ENCODE peak calls at places on chromosomes 7 and 10, in four cellular contexts. V is OCI-LY7, B is H9, H is RWPE1. L is an unnamed sample.

GRCh38 chr7:29623976-29624375 is 60.3 kb downstream of the PRR15 start:
- DNase-seq in V (no peak), B (no peak), H (peak), L (no peak)

GRCh38 chr10:60883187-60883586 is 60.8 kb downstream of the RHOBTB1 start:
- DNase-seq in V (peak), B (no peak), H (peak), L (peak)

GRCh38 chr7:137870078-137870477 is 23.3 kb upstream of the DGKI start:
- DNase-seq in V (no peak), B (no peak), H (no peak), L (no peak)

GRCh38 chr10:72637398-72637857 is 11.5 kb upstream of the MICU1 start:
- DNase-seq in V (no peak), B (no peak), H (peak), L (peak)

GRCh38 chr7:149196151-149196704 is 882 bp downstream of the ZNF282 start:
- DNase-seq in V (peak), B (no peak), H (no peak), L (peak)

GRCh38 chr7:25805027-25805687 is 346.8 kb upstream of the NFE2L3 start:
- DNase-seq in V (no peak), B (no peak), H (peak), L (no peak)

GRCh38 chr7:9498303-9498702 is 1064.9 kb downstream of the NXPH1 start:
- DNase-seq in V (no peak), B (no peak), H (no peak), L (peak)

GRCh38 chr10:121307411-121307980 is 290.7 kb downstream of the FGFR2 start:
- DNase-seq in V (no peak), B (no peak), H (peak), L (no peak)

GRCh38 chr7:11529382-11529781 is 302.6 kb downstream of the THSD7A start:
- DNase-seq in V (no peak), B (no peak), H (no peak), L (no peak)

GRCh38 chr7:131681961-131682360 is 125.5 kb upstream of the PODXL start:
- DNase-seq in V (no peak), B (no peak), H (no peak), L (no peak)

GRCh38 chr10:97025613-97026242 is 160.0 kb downstream of the SLIT1 start:
- DNase-seq in V (peak), B (peak), H (no peak), L (peak)

GRCh38 chr7:141698247-141699015 is 3.5 kb downstream of the DENND11 start:
- DNase-seq in V (no peak), B (no peak), H (no peak), L (no peak)

GRCh38 chr10:70335246-70335613 is 47.2 kb downstream of the LRRC20 start:
- DNase-seq in V (no peak), B (no peak), H (no peak), L (no peak)

GRCh38 chr7:149494738-149495368 is 2.8 kb downstream of the ZNF746 start:
- DNase-seq in V (no peak), B (no peak), H (no peak), L (no peak)

GRCh38 chr7:44970521-44971051 is 8.2 kb downstream of the MYO1G start:
- DNase-seq in V (no peak), B (no peak), H (no peak), L (no peak)

GRCh38 chr10:130963786-130964522 is 347.6 kb downstream of the TCERG1L start:
- DNase-seq in V (no peak), B (no peak), H (no peak), L (no peak)

GRCh38 chr10:129308953-129309352 is 158.1 kb upstream of the MGMT start:
- DNase-seq in V (no peak), B (no peak), H (no peak), L (no peak)
- TF ChIP-seq CTCF in V (no peak), B (no peak), H (no peak), L (no peak)

GRCh38 chr7:129827467-129827990 is 125.2 kb downstream of the UBE2H start:
- DNase-seq in V (no peak), B (no peak), H (no peak), L (no peak)

GRCh38 chr7:129828078-129828762 is 124.5 kb downstream of the UBE2H start:
- DNase-seq in V (no peak), B (no peak), H (no peak), L (no peak)

GRCh38 chr7:129824291-129825004 is 128.3 kb downstream of the UBE2H start:
- DNase-seq in V (no peak), B (no peak), H (no peak), L (no peak)

GRCh38 chr7:129825554-129826267 is 127.0 kb downstream of the UBE2H start:
- DNase-seq in V (peak), B (peak), H (peak), L (peak)

GRCh38 chr7:129825005-129825553 is 127.7 kb downstream of the UBE2H start:
- DNase-seq in V (peak), B (peak), H (peak), L (peak)
- TF ChIP-seq CTCF in V (no peak), B (peak), H (no peak), L (peak)

GRCh38 chr10:77840636-77841035 is 85.9 kb downstream of the DLG5 start:
- DNase-seq in V (no peak), B (no peak), H (no peak), L (no peak)
- TF ChIP-seq CTCF in V (no peak), B (no peak), H (no peak), L (no peak)

GRCh38 chr10:21791276-21791675 is 212.3 kb downstream of the DNAJC1 start:
- DNase-seq in V (no peak), B (no peak), H (no peak), L (no peak)
- TF ChIP-seq CTCF in V (no peak), B (no peak), H (no peak), L (no peak)

DNA sequence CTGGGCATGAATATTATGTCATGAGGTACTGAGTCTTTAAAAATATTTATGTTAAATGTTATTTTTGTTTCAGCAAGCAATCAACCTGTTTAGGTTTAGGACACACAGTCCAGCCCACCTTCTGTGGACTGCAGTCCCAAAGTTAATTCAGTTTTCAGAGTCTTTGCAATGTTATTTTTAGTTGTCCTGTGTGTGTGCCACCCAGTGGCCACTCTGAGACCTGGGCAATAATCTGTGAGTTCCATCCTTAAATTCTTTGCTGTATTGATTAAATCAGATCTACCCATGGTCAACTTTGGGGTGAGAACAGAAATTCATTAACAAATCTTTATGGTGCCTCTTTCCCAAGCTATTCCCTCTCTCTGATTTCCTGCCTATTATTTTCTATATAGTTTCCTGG is 415.1 kb downstream of the CCSER2 start:
- DNase-seq in V (peak), B (no peak), H (no peak), L (no peak)
- TF ChIP-seq CTCF in V (peak), B (peak), H (peak), L (peak)

DNA sequence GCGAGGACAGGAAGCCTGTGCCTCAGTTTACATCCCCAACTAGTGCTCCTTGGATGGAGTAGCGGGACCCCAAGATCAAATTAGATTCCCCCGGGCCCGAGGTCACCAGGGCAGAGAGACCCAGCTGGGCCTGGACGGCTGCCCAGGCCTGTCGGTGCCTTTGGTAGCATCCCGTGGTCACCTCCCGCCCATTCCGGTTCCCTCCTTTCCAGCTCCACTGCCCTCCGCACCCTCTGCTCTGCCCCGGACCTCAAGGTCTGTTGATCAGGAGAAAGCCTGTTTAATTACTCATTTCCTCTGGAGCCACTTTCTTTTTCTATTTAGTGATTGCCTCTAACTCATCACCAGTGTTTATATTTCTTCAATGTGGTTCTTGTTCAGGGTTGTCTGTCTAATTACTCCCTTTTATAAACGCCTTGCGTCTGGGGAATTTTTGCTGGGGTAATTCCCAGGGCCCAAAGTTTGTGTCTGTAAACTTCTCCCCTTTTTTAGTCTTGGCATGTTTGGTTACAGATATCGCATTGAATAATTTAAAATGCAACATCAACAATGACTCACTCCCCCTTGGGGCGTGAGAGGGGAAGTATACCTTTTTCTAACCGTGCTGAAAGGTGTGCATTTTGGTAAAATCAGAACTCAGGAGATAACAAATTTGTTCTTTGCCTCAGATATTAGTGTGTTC is 1.9 kb downstream of the FOXK1 start:
- DNase-seq in V (peak), B (no peak), H (peak), L (peak)
- TF ChIP-seq CTCF in V (peak), B (peak), H (no peak), L (no peak)

GRCh38 chr10:127971973-127972615 is 65.2 kb downstream of the PTPRE start:
- DNase-seq in V (no peak), B (peak), H (no peak), L (no peak)

GRCh38 chr10:127974911-127975310 is 68.0 kb downstream of the PTPRE start:
- DNase-seq in V (no peak), B (peak), H (no peak), L (no peak)

GRCh38 chr10:127976286-127976685 is 69.4 kb downstream of the PTPRE start:
- DNase-seq in V (no peak), B (peak), H (no peak), L (no peak)

GRCh38 chr10:127972958-127973357 is 66.1 kb downstream of the PTPRE start:
- DNase-seq in V (no peak), B (no peak), H (no peak), L (no peak)

DNA sequence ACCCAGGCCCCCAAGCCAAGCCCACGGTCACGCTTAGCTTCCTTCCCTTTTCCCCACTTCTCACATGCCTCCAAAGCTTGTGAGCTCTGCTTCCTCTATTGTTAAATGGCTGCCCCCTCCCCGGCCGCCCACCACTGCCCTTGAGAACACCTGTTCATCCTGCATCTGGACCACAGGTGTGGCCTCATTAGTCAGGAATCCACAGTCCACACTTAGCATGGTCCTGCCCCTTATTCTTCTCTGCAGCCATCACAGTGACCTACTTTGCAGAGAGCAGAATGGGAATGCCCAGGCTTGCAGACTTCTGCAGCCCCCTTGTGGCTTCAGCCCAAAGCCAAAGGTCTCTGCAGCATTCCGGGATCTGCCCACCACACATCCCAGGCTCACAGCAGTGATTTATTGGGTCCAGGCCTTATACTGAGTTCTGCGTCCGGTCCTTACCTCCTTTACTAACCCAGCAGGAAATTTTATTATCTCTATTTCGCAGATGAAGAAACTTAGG is 67.0 kb downstream of the PTPRE start:
- DNase-seq in V (no peak), B (peak), H (no peak), L (no peak)
- TF ChIP-seq CTCF in V (peak), B (peak), H (no peak), L (no peak)

DNA sequence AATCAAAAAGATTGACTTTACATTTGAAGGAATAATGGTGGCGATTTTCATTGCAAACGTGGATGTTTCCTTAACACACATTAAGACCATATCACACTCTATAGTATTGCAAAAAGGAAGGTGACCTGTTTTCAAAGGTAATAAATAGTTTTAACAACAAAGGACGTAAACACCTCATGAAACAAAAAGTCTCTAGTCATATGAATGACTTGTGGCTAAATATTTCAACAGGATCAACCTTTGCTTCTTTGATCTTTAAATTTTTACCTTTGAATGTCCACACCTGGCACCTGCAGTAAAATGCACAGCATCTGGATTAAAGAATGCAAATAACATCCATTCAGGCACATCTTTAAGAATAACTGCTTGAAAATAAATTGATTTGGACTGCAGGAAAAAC is 30.0 kb upstream of the FERD3L start:
- DNase-seq in V (no peak), B (no peak), H (no peak), L (no peak)
- TF ChIP-seq CTCF in V (no peak), B (no peak), H (no peak), L (no peak)

L was measured in GM13977.